ENCODE peak calls at places on chromosomes 3 and 15, in four cellular contexts. One of them, this sample, is unnamed.

GRCh38 chr3:65876028-65876420 is 162.7 kb downstream of the MAGI1 start:
- DNase-seq in tibial artery: no peak
- DNase-seq in fibroblast of lung: no peak
- DNase-seq in hepatic stellate cell: no peak
- DNase-seq in this sample: no peak

GRCh38 chr15:80173022-80173759 is 20.4 kb downstream of the FAH start:
- DNase-seq in tibial artery: peak; percentile 76
- DNase-seq in fibroblast of lung: peak; percentile 60
- DNase-seq in hepatic stellate cell: peak; percentile 40
- DNase-seq in this sample: peak; percentile 62

GRCh38 chr3:195102609-195103467 is 168.1 kb downstream of the XXYLT1 start:
- DNase-seq in tibial artery: no peak
- DNase-seq in fibroblast of lung: peak; percentile 95
- DNase-seq in hepatic stellate cell: peak; percentile 85
- DNase-seq in this sample: peak; percentile 96

GRCh38 chr3:85710490-85710889 is 751.7 kb downstream of the CADM2 start:
- DNase-seq in tibial artery: no peak
- DNase-seq in fibroblast of lung: peak; percentile 27
- DNase-seq in hepatic stellate cell: peak; percentile 2
- DNase-seq in this sample: peak; percentile 15

GRCh38 chr15:70152070-70152480 is 54.4 kb upstream of the TLE3 start:
- DNase-seq in tibial artery: no peak
- DNase-seq in fibroblast of lung: no peak
- DNase-seq in hepatic stellate cell: no peak
- DNase-seq in this sample: peak; percentile 32

GRCh38 chr15:75532413-75533250 is 46.5 kb downstream of the PTPN9 start:
- DNase-seq in tibial artery: peak; percentile 70
- DNase-seq in fibroblast of lung: peak; percentile 92
- DNase-seq in hepatic stellate cell: peak; percentile 44
- DNase-seq in this sample: peak; percentile 94

GRCh38 chr3:156646958-156647357 is 27.4 kb upstream of the TIPARP start:
- DNase-seq in tibial artery: no peak
- DNase-seq in fibroblast of lung: no peak
- DNase-seq in hepatic stellate cell: no peak
- DNase-seq in this sample: no peak

GRCh38 chr3:53169832-53170324 is 8.9 kb downstream of the PRKCD start:
- DNase-seq in tibial artery: no peak
- DNase-seq in fibroblast of lung: no peak
- DNase-seq in hepatic stellate cell: no peak
- DNase-seq in this sample: no peak

GRCh38 chr15:64712353-64712752 is 63.0 kb downstream of the RBPMS2 start:
- DNase-seq in tibial artery: no peak
- DNase-seq in fibroblast of lung: no peak
- DNase-seq in hepatic stellate cell: no peak
- DNase-seq in this sample: no peak

GRCh38 chr3:8416965-8417364 is 84.7 kb upstream of the LMCD1 start:
- DNase-seq in tibial artery: no peak
- DNase-seq in fibroblast of lung: peak; percentile 22
- DNase-seq in hepatic stellate cell: no peak
- DNase-seq in this sample: peak; percentile 36

GRCh38 chr3:128629936-128630335 is 20.7 kb downstream of the RPN1 start:
- DNase-seq in tibial artery: no peak
- DNase-seq in fibroblast of lung: no peak
- DNase-seq in hepatic stellate cell: no peak
- DNase-seq in this sample: no peak

GRCh38 chr15:42581272-42581730 is 5.9 kb downstream of the STARD9 start:
- DNase-seq in tibial artery: peak; percentile 92
- DNase-seq in fibroblast of lung: peak; percentile 61
- DNase-seq in hepatic stellate cell: peak; percentile 75
- DNase-seq in this sample: peak; percentile 73

GRCh38 chr3:180390313-180390712 is 211.7 kb upstream of the TTC14 start:
- DNase-seq in tibial artery: no peak
- DNase-seq in fibroblast of lung: no peak
- DNase-seq in hepatic stellate cell: no peak
- DNase-seq in this sample: no peak

GRCh38 chr15:22845289-22845900 is 6.9 kb downstream of the NIPA2 start:
- DNase-seq in tibial artery: no peak
- DNase-seq in fibroblast of lung: peak; percentile 32
- DNase-seq in hepatic stellate cell: no peak
- DNase-seq in this sample: peak; percentile 64

GRCh38 chr3:114112696-114113095 is 56.2 kb downstream of the QTRT2 start:
- DNase-seq in tibial artery: no peak
- DNase-seq in fibroblast of lung: no peak
- DNase-seq in hepatic stellate cell: no peak
- DNase-seq in this sample: no peak

GRCh38 chr15:35852818-35853624 is 307.1 kb upstream of the DPH6 start:
- DNase-seq in tibial artery: no peak
- DNase-seq in fibroblast of lung: no peak
- DNase-seq in hepatic stellate cell: no peak
- DNase-seq in this sample: no peak

GRCh38 chr3:157075693-157076420 is 84.1 kb downstream of the CCNL1 start:
- DNase-seq in tibial artery: no peak
- DNase-seq in fibroblast of lung: no peak
- DNase-seq in hepatic stellate cell: no peak
- DNase-seq in this sample: no peak

GRCh38 chr3:128084675-128085021 is 32.4 kb downstream of the SEC61A1 start:
- DNase-seq in tibial artery: no peak
- DNase-seq in fibroblast of lung: no peak
- DNase-seq in hepatic stellate cell: no peak
- DNase-seq in this sample: no peak

GRCh38 chr3:59247402-59247841 is 197.6 kb upstream of the CFAP20DC start:
- DNase-seq in tibial artery: no peak
- DNase-seq in fibroblast of lung: no peak
- DNase-seq in hepatic stellate cell: no peak
- DNase-seq in this sample: no peak

GRCh38 chr3:179929091-179929529 is 107.6 kb downstream of the PEX5L start:
- DNase-seq in tibial artery: peak; percentile 26
- DNase-seq in fibroblast of lung: peak; percentile 67
- DNase-seq in hepatic stellate cell: peak; percentile 34
- DNase-seq in this sample: peak; percentile 72

GRCh38 chr15:72369964-72370363 is 5.8 kb downstream of the HEXA start:
- DNase-seq in tibial artery: no peak
- DNase-seq in fibroblast of lung: no peak
- DNase-seq in hepatic stellate cell: no peak
- DNase-seq in this sample: peak; percentile 34

GRCh38 chr15:99197861-99198260 is 51.5 kb downstream of the TTC23 start:
- DNase-seq in tibial artery: no peak
- DNase-seq in fibroblast of lung: no peak
- DNase-seq in hepatic stellate cell: no peak
- DNase-seq in this sample: peak; percentile 48

GRCh38 chr15:94576889-94577533 is 345.6 kb downstream of the MCTP2 start:
- DNase-seq in tibial artery: no peak
- DNase-seq in fibroblast of lung: peak; percentile 5
- DNase-seq in hepatic stellate cell: no peak
- DNase-seq in this sample: no peak

GRCh38 chr15:73004462-73004861 is 47.8 kb upstream of the NEO1 start:
- DNase-seq in tibial artery: no peak
- DNase-seq in fibroblast of lung: no peak
- DNase-seq in hepatic stellate cell: no peak
- DNase-seq in this sample: no peak

GRCh38 chr15:59668571-59668970 is 11.3 kb upstream of the GTF2A2 start:
- DNase-seq in tibial artery: no peak
- DNase-seq in fibroblast of lung: no peak
- DNase-seq in hepatic stellate cell: no peak
- DNase-seq in this sample: no peak

GRCh38 chr3:123656691-123657090 is 71.8 kb upstream of the HACD2 start:
- DNase-seq in tibial artery: no peak
- DNase-seq in fibroblast of lung: no peak
- DNase-seq in hepatic stellate cell: no peak
- DNase-seq in this sample: no peak

GRCh38 chr3:147652682-147653081 is 243.5 kb downstream of the ZIC1 start:
- DNase-seq in tibial artery: no peak
- DNase-seq in fibroblast of lung: no peak
- DNase-seq in hepatic stellate cell: no peak
- DNase-seq in this sample: no peak

GRCh38 chr3:66469220-66469640 is 31.6 kb downstream of the LRIG1 start:
- DNase-seq in tibial artery: no peak
- DNase-seq in fibroblast of lung: peak; percentile 49
- DNase-seq in hepatic stellate cell: no peak
- DNase-seq in this sample: peak; percentile 53

GRCh38 chr3:82595530-82595929 is 834.1 kb upstream of the GBE1 start:
- DNase-seq in tibial artery: no peak
- DNase-seq in fibroblast of lung: no peak
- DNase-seq in hepatic stellate cell: no peak
- DNase-seq in this sample: no peak

GRCh38 chr15:73959012-73959581 is 32.8 kb downstream of the LOXL1 start:
- DNase-seq in tibial artery: no peak
- DNase-seq in fibroblast of lung: no peak
- DNase-seq in hepatic stellate cell: no peak
- DNase-seq in this sample: no peak

GRCh38 chr15:26294062-26294689 is 431.0 kb upstream of the ATP10A start:
- DNase-seq in tibial artery: no peak
- DNase-seq in fibroblast of lung: no peak
- DNase-seq in hepatic stellate cell: no peak
- DNase-seq in this sample: no peak

GRCh38 chr15:74128785-74129350 is 1.5 kb upstream of the ISLR2 start:
- DNase-seq in tibial artery: no peak
- DNase-seq in fibroblast of lung: no peak
- DNase-seq in hepatic stellate cell: no peak
- DNase-seq in this sample: no peak

GRCh38 chr15:56425976-56426375 is 39.0 kb downstream of the MNS1 start:
- DNase-seq in tibial artery: no peak
- DNase-seq in fibroblast of lung: no peak
- DNase-seq in hepatic stellate cell: no peak
- DNase-seq in this sample: no peak

GRCh38 chr3:148329481-148330220 is 368.1 kb upstream of the AGTR1 start:
- DNase-seq in tibial artery: no peak
- DNase-seq in fibroblast of lung: peak; percentile 32
- DNase-seq in hepatic stellate cell: no peak
- DNase-seq in this sample: peak; percentile 40

GRCh38 chr15:58467722-58468436 is 36.1 kb downstream of the LIPC start:
- DNase-seq in tibial artery: no peak
- DNase-seq in fibroblast of lung: no peak
- DNase-seq in hepatic stellate cell: no peak
- DNase-seq in this sample: peak; percentile 34

GRCh38 chr3:21722768-21723167 is 28.2 kb downstream of the ZNF385D start:
- DNase-seq in tibial artery: no peak
- DNase-seq in fibroblast of lung: no peak
- DNase-seq in hepatic stellate cell: no peak
- DNase-seq in this sample: no peak

GRCh38 chr15:41416742-41417417 is at the start of gene RTF1:
- DNase-seq in tibial artery: peak; percentile 91
- DNase-seq in fibroblast of lung: peak; percentile 87
- DNase-seq in hepatic stellate cell: peak; percentile 93
- DNase-seq in this sample: peak; percentile 83